ENCODE peak calls at places on chromosomes 4 and X, in eight cellular contexts. One of them, this sample, is unnamed. For H3K4me1, the result is how much of the 10 kb centered on the place peaks cover.

GRCh38 chr4:184762100-184762499 is 28.2 kb upstream of the CENPU start:
- DNase-seq in ascending aorta: no peak
- DNase-seq in SK-N-SH: no peak
- DNase-seq in upper lobe of right lung: no peak
- DNase-seq in A549: no peak
- DNase-seq in PC-9: no peak
- DNase-seq in CD8-positive, alpha-beta T cell: peak
- DNase-seq in esophagus muscularis mucosa: no peak
- DNase-seq in this sample: no peak

GRCh38 chr4:159937595-159937994 is 834.7 kb downstream of the RAPGEF2 start:
- DNase-seq in ascending aorta: no peak
- DNase-seq in esophagus muscularis mucosa: no peak
- DNase-seq in SK-N-SH: no peak
- DNase-seq in PC-9: no peak
- DNase-seq in A549: no peak
- DNase-seq in upper lobe of right lung: no peak
- DNase-seq in CD8-positive, alpha-beta T cell: no peak
- DNase-seq in this sample: no peak

GRCh38 chrX:109954333-109954732 is 48.6 kb upstream of the TMEM164 start:
- DNase-seq in SK-N-SH: no peak
- DNase-seq in CD8-positive, alpha-beta T cell: no peak
- DNase-seq in A549: no peak
- DNase-seq in upper lobe of right lung: no peak
- DNase-seq in ascending aorta: no peak
- DNase-seq in PC-9: no peak
- DNase-seq in esophagus muscularis mucosa: no peak
- DNase-seq in this sample: no peak

GRCh38 chr4:81039351-81040174 is 9.1 kb downstream of the BMP3 start:
- DNase-seq in upper lobe of right lung: no peak
- DNase-seq in CD8-positive, alpha-beta T cell: no peak
- DNase-seq in ascending aorta: no peak
- DNase-seq in PC-9: peak
- DNase-seq in esophagus muscularis mucosa: no peak
- DNase-seq in A549: no peak
- DNase-seq in SK-N-SH: no peak
- DNase-seq in this sample: peak

GRCh38 chr4:19473569-19473968 is 778.1 kb upstream of the SLIT2 start:
- DNase-seq in SK-N-SH: no peak
- DNase-seq in A549: no peak
- DNase-seq in ascending aorta: no peak
- DNase-seq in esophagus muscularis mucosa: no peak
- DNase-seq in upper lobe of right lung: no peak
- DNase-seq in PC-9: no peak
- DNase-seq in CD8-positive, alpha-beta T cell: no peak
- DNase-seq in this sample: no peak

GRCh38 chr4:88107406-88108107 is 50.9 kb downstream of the ABCG2 start:
- DNase-seq in esophagus muscularis mucosa: no peak
- DNase-seq in A549: peak
- DNase-seq in upper lobe of right lung: no peak
- DNase-seq in SK-N-SH: peak
- DNase-seq in ascending aorta: no peak
- DNase-seq in CD8-positive, alpha-beta T cell: no peak
- DNase-seq in PC-9: peak
- DNase-seq in this sample: peak

GRCh38 chr4:60657802-60658201 is 542.3 kb upstream of the ADGRL3 start:
- DNase-seq in upper lobe of right lung: no peak
- DNase-seq in A549: no peak
- DNase-seq in SK-N-SH: no peak
- DNase-seq in CD8-positive, alpha-beta T cell: no peak
- DNase-seq in ascending aorta: no peak
- DNase-seq in PC-9: no peak
- DNase-seq in esophagus muscularis mucosa: no peak
- DNase-seq in this sample: no peak

GRCh38 chr4:140363558-140363957 is 9.9 kb upstream of the SCOC start:
- DNase-seq in PC-9: no peak
- DNase-seq in A549: no peak
- DNase-seq in upper lobe of right lung: no peak
- DNase-seq in ascending aorta: no peak
- DNase-seq in CD8-positive, alpha-beta T cell: no peak
- DNase-seq in esophagus muscularis mucosa: no peak
- DNase-seq in SK-N-SH: peak
- DNase-seq in this sample: no peak

GRCh38 chr4:60945641-60946040 is 254.5 kb upstream of the ADGRL3 start:
- DNase-seq in A549: no peak
- DNase-seq in esophagus muscularis mucosa: no peak
- DNase-seq in upper lobe of right lung: no peak
- DNase-seq in ascending aorta: no peak
- DNase-seq in CD8-positive, alpha-beta T cell: no peak
- DNase-seq in PC-9: no peak
- DNase-seq in SK-N-SH: no peak
- DNase-seq in this sample: no peak

GRCh38 chr4:9898596-9899345 is 117.3 kb downstream of the DRD5 start:
- DNase-seq in esophagus muscularis mucosa: no peak
- DNase-seq in upper lobe of right lung: no peak
- DNase-seq in ascending aorta: no peak
- DNase-seq in A549: peak
- DNase-seq in PC-9: no peak
- DNase-seq in SK-N-SH: peak
- DNase-seq in CD8-positive, alpha-beta T cell: no peak
- DNase-seq in this sample: peak

GRCh38 chrX:26783512-26784225 is 567.7 kb downstream of the MAGEB5 start:
- DNase-seq in PC-9: no peak
- DNase-seq in A549: peak
- DNase-seq in esophagus muscularis mucosa: no peak
- DNase-seq in upper lobe of right lung: no peak
- DNase-seq in CD8-positive, alpha-beta T cell: no peak
- DNase-seq in SK-N-SH: peak
- DNase-seq in ascending aorta: no peak
- DNase-seq in this sample: peak

GRCh38 chr4:88162636-88163035 is 4.2 kb upstream of the ABCG2 start:
- DNase-seq in ascending aorta: no peak
- DNase-seq in upper lobe of right lung: no peak
- DNase-seq in SK-N-SH: no peak
- DNase-seq in PC-9: peak
- DNase-seq in CD8-positive, alpha-beta T cell: no peak
- DNase-seq in A549: no peak
- DNase-seq in esophagus muscularis mucosa: no peak
- DNase-seq in this sample: no peak

GRCh38 chr4:10006236-10006603 is 15.1 kb downstream of the SLC2A9 start:
- DNase-seq in SK-N-SH: no peak
- DNase-seq in CD8-positive, alpha-beta T cell: no peak
- DNase-seq in A549: peak
- DNase-seq in PC-9: peak
- DNase-seq in esophagus muscularis mucosa: no peak
- DNase-seq in ascending aorta: no peak
- DNase-seq in upper lobe of right lung: no peak
- DNase-seq in this sample: peak

GRCh38 chr4:83558693-83559092 is 22.8 kb downstream of the GPAT3 start:
- DNase-seq in ascending aorta: no peak
- DNase-seq in SK-N-SH: no peak
- DNase-seq in esophagus muscularis mucosa: no peak
- DNase-seq in PC-9: no peak
- DNase-seq in upper lobe of right lung: no peak
- DNase-seq in A549: no peak
- DNase-seq in CD8-positive, alpha-beta T cell: no peak
- DNase-seq in this sample: no peak

GRCh38 chr4:161949941-161950725 is 213.7 kb downstream of the FSTL5 start:
- DNase-seq in A549: no peak
- DNase-seq in SK-N-SH: no peak
- DNase-seq in ascending aorta: no peak
- DNase-seq in PC-9: no peak
- DNase-seq in CD8-positive, alpha-beta T cell: no peak
- DNase-seq in upper lobe of right lung: no peak
- DNase-seq in esophagus muscularis mucosa: no peak
- DNase-seq in this sample: peak

GRCh38 chr4:26141101-26141830 is 179.5 kb upstream of the RBPJ start:
- DNase-seq in A549: no peak
- DNase-seq in PC-9: no peak
- DNase-seq in CD8-positive, alpha-beta T cell: no peak
- DNase-seq in ascending aorta: no peak
- DNase-seq in esophagus muscularis mucosa: no peak
- DNase-seq in SK-N-SH: no peak
- DNase-seq in upper lobe of right lung: no peak
- DNase-seq in this sample: peak

DNA sequence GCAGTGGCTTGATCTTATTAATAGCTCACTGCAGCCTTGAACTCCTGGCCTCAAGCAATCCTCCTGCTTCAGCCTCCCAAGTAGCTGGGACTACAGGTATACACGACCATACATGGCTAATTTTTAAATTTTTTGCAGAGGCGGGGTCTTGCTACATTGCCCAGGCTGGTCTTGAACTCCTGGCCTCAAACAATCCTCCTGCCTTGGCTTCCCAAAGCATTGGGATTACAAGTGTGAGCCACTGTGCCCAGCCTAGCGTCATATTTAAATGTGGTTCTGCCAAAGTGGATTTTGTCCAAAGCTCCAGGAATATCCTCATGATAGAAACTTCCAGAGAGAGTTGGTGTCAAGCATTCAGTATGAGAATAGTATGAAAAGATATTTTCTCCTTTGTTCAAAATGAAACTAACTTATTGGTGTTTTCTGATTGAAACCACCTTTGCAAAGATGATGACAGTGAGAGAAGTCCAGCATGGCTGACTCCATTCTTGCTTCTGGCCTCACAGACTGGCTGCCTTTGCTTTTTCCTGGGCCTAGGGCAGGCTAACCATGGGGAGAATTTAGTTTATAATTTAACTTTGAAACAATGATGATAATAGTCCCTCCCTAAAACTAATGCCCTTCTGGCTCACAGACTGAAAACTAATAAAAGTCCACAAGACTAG is 129.0 kb downstream of the C4orf51 start:
- DNase-seq in ascending aorta: no peak
- DNase-seq in CD8-positive, alpha-beta T cell: no peak
- DNase-seq in esophagus muscularis mucosa: no peak
- DNase-seq in PC-9: no peak
- DNase-seq in A549: no peak
- DNase-seq in upper lobe of right lung: no peak
- DNase-seq in SK-N-SH: no peak
- DNase-seq in this sample: no peak
- H3K4me1 ChIP-seq in ascending aorta: under half
- H3K4me1 ChIP-seq in CD8-positive, alpha-beta T cell: under half
- H3K4me1 ChIP-seq in esophagus muscularis mucosa: under half
- H3K4me1 ChIP-seq in PC-9: under half
- H3K4me1 ChIP-seq in A549: half or more
- H3K4me1 ChIP-seq in upper lobe of right lung: under half
- H3K4me1 ChIP-seq in SK-N-SH: under half
- H3K4me1 ChIP-seq in this sample: under half

DNA sequence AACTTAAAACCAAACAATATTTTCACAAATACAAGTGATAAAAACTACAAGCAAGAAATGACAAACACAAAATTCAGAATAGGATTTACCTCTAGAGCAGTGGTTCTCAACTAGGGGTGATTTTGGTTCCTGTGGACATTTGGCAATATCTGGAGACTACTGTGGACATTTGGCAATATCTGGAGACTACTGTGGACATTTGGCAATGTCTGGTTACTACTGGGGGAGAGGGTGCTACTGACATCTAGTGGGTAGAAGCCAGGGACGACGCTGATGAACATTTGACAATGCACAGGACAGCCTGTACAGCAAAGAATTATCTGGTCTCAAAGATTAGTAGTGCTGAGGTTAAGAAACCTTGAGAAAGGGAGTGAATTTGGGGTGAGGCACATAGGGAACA is 169.8 kb downstream of the CLCN4 start:
- DNase-seq in PC-9: peak
- DNase-seq in SK-N-SH: peak
- DNase-seq in ascending aorta: no peak
- DNase-seq in esophagus muscularis mucosa: no peak
- DNase-seq in CD8-positive, alpha-beta T cell: no peak
- DNase-seq in A549: peak
- DNase-seq in upper lobe of right lung: no peak
- DNase-seq in this sample: no peak
- TF ChIP-seq CTCF in PC-9: peak
- TF ChIP-seq CTCF in SK-N-SH: peak
- TF ChIP-seq CTCF in ascending aorta: no peak
- TF ChIP-seq CTCF in esophagus muscularis mucosa: no peak
- TF ChIP-seq CTCF in CD8-positive, alpha-beta T cell: no peak
- TF ChIP-seq CTCF in A549: peak
- TF ChIP-seq CTCF in upper lobe of right lung: no peak
- TF ChIP-seq CTCF in this sample: peak

DNA sequence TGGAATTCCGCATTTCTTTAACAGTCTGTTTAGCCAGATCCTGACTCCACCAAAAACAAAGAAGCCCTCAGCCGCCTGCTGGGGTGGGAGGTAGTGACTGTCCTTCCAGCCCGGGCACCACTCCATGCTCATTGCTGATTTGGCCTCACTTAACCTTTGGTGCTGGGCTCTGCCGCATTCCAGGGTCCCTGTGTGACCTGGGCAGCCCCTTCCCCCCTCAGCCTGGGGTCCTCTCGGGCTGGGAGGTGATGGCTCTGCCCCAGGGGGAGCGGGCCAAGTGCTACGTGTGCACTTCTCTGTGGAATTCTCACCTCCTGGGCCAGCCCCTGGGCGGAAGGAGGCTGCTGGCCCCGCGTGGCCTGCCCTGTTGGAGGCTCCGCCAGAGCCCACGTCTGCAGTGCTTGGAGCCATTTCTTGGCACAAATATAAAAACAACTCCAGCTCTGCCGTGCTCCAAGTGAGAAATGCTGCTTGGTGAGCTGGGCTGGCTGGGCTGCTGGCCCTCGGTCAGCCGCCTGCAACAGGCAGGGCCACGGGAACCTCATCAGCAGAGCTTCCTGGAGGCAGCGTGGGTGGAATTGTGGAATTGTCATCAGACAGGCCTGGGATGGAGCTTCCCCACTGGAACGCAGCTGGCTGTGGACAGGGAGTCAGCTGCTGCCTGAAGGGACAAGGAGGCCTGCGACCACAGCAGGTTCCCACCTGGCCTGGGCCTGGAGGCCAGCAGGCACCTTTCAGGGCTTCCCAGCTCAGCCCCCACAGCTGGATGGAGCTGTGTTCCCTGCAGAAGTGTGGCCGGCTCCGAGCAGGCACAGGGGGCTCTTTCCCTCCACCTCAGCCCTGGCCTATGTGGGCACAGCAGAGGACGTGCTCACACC is 66.0 kb downstream of the TRMT44 start:
- DNase-seq in A549: no peak
- DNase-seq in esophagus muscularis mucosa: no peak
- DNase-seq in CD8-positive, alpha-beta T cell: no peak
- DNase-seq in SK-N-SH: no peak
- DNase-seq in upper lobe of right lung: no peak
- DNase-seq in ascending aorta: peak
- DNase-seq in PC-9: no peak
- DNase-seq in this sample: peak
- H3K4me1 ChIP-seq in A549: under half
- H3K4me1 ChIP-seq in esophagus muscularis mucosa: under half
- H3K4me1 ChIP-seq in CD8-positive, alpha-beta T cell: under half
- H3K4me1 ChIP-seq in SK-N-SH: under half
- H3K4me1 ChIP-seq in upper lobe of right lung: under half
- H3K4me1 ChIP-seq in ascending aorta: under half
- H3K4me1 ChIP-seq in PC-9: under half
- H3K4me1 ChIP-seq in this sample: under half

DNA sequence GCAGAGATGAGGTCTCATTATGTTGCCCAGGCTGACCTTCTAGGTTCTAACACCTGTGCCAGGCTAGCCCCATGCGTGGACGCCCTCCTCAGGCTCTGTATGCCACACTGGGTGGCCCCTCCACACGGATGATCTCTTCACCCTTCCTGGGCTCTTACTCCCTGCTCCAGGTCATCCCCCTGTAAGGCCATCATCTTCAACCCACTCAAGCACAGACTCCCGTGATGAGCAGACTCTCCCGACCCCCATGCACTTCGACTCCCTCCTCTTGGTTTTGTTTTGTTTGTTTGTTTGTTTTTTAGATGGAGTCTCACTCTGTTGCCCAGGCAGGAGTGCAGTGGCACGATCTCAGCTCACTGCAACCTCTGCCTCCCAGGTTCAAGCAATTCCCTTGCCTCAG is 70.9 kb downstream of the HPRT1 start:
- DNase-seq in ascending aorta: no peak
- DNase-seq in PC-9: no peak
- DNase-seq in CD8-positive, alpha-beta T cell: no peak
- DNase-seq in upper lobe of right lung: no peak
- DNase-seq in A549: no peak
- DNase-seq in SK-N-SH: no peak
- DNase-seq in esophagus muscularis mucosa: no peak
- DNase-seq in this sample: no peak
- TF ChIP-seq CTCF in ascending aorta: no peak
- TF ChIP-seq CTCF in PC-9: no peak
- TF ChIP-seq CTCF in CD8-positive, alpha-beta T cell: no peak
- TF ChIP-seq CTCF in upper lobe of right lung: no peak
- TF ChIP-seq CTCF in A549: no peak
- TF ChIP-seq CTCF in SK-N-SH: no peak
- TF ChIP-seq CTCF in esophagus muscularis mucosa: no peak
- TF ChIP-seq CTCF in this sample: no peak

This sample was measured in hepatocyte.